ENCODE peak calls at places on chromosomes 7 and 10, in six cellular contexts. B, J, G, V, L and A are unnamed samples.
A peak's percentile ranks its signal among the peaks of the same experiment; 100 is the strongest.

GRCh38 chr7:47336178-47337020 is 245.5 kb downstream of the TNS3 start:
- DNase-seq in B (no peak), J (no peak), G (no peak), V (no peak), L (no peak), A (no peak)

GRCh38 chr7:90825779-90826178 is 229.7 kb downstream of the CDK14 start:
- DNase-seq in B (no peak), J (no peak), G (no peak), V (no peak), L (no peak), A (no peak)

GRCh38 chr7:80135306-80136104 is 874 bp downstream of the GNAI1 start:
- DNase-seq in B (no peak), J (peak; percentile 10), G (no peak), V (no peak), L (no peak), A (no peak)

GRCh38 chr10:70722820-70723424 is 50.6 kb downstream of the ADAMTS14 start:
- DNase-seq in B (peak; percentile 50), J (no peak), G (no peak), V (no peak), L (no peak), A (no peak)

GRCh38 chr7:144834516-144835165 is 1.2 kb downstream of the TPK1 start:
- DNase-seq in B (peak; percentile 88), J (no peak), G (no peak), V (no peak), L (peak; percentile 23), A (peak; percentile 49)

GRCh38 chr7:124566576-124566975 is 199.0 kb downstream of the GPR37 start:
- DNase-seq in B (no peak), J (peak; percentile 1), G (no peak), V (no peak), L (no peak), A (no peak)

GRCh38 chr7:5635461-5636445 is 145.7 kb downstream of the RNF216 start:
- DNase-seq in B (no peak), J (no peak), G (peak; percentile 26), V (peak; percentile 57), L (no peak), A (no peak)

GRCh38 chr7:44969701-44970494 is 8.9 kb downstream of the MYO1G start:
- DNase-seq in B (peak; percentile 25), J (no peak), G (no peak), V (no peak), L (no peak), A (no peak)

GRCh38 chr10:101258179-101258885 is 29.1 kb upstream of the LBX1 start:
- DNase-seq in B (peak; percentile 77), J (no peak), G (no peak), V (no peak), L (no peak), A (peak; percentile 43)

GRCh38 chr7:94145602-94146001 is 141.4 kb upstream of the BET1 start:
- DNase-seq in B (no peak), J (no peak), G (no peak), V (no peak), L (no peak), A (no peak)

GRCh38 chr7:155969192-155969929 is 157.1 kb upstream of the SHH start:
- DNase-seq in B (no peak), J (no peak), G (no peak), V (no peak), L (no peak), A (no peak)

GRCh38 chr7:4799508-4800268 is 24.3 kb downstream of the AP5Z1 start:
- DNase-seq in B (no peak), J (no peak), G (no peak), V (no peak), L (no peak), A (peak; percentile 82)

GRCh38 chr10:104925232-104925851 is 284.3 kb downstream of the SORCS3 start:
- DNase-seq in B (peak; percentile 56), J (peak; percentile 7), G (no peak), V (peak; percentile 25), L (no peak), A (peak; percentile 12)

GRCh38 chr7:6725003-6725402 is 18.3 kb upstream of the ZNF12 start:
- DNase-seq in B (peak; percentile 84), J (no peak), G (no peak), V (no peak), L (peak; percentile 83), A (no peak)

GRCh38 chr7:157544226-157544625 is 207.4 kb downstream of the DNAJB6 start:
- DNase-seq in B (no peak), J (no peak), G (no peak), V (no peak), L (no peak), A (no peak)

GRCh38 chr7:121853307-121853706 is 19.7 kb upstream of the PTPRZ1 start:
- DNase-seq in B (no peak), J (no peak), G (no peak), V (no peak), L (no peak), A (no peak)

GRCh38 chr10:88095291-88095721 is 231.9 kb downstream of the PTEN start:
- DNase-seq in B (no peak), J (no peak), G (no peak), V (no peak), L (no peak), A (no peak)

GRCh38 chr10:86755740-86756510 is 494 bp upstream of the BMPR1A start:
- DNase-seq in B (peak; percentile 94), J (peak; percentile 81), G (no peak), V (peak; percentile 83), L (no peak), A (peak; percentile 88)

GRCh38 chr10:86757110-86757790 is 831 bp downstream of the BMPR1A start:
- DNase-seq in B (peak; percentile 58), J (peak; percentile 59), G (no peak), V (peak; percentile 62), L (no peak), A (peak; percentile 13)

GRCh38 chr10:86755454-86755739 is 1.0 kb upstream of the BMPR1A start:
- DNase-seq in B (no peak), J (no peak), G (no peak), V (no peak), L (no peak), A (no peak)

GRCh38 chr10:86758231-86759072 is 2.0 kb downstream of the BMPR1A start:
- DNase-seq in B (peak; percentile 31), J (no peak), G (no peak), V (peak; percentile 28), L (no peak), A (no peak)

GRCh38 chr10:86756511-86757109 is at the start of gene BMPR1A:
- DNase-seq in B (no peak), J (no peak), G (no peak), V (no peak), L (no peak), A (peak; percentile 32)
- TF ChIP-seq MYC in B (no peak), J (no peak), G (no peak), V (no peak), L (no peak), A (no peak)

GRCh38 chr10:51672039-51672535 is 27.3 kb downstream of the CSTF2T start:
- DNase-seq in B (no peak), J (no peak), G (no peak), V (no peak), L (no peak), A (no peak)
- TF ChIP-seq MYC in B (no peak), J (no peak), G (no peak), V (no peak), L (no peak), A (no peak)

GRCh38 chr7:97770845-97771244 is 39.0 kb downstream of the TAC1 start:
- DNase-seq in B (no peak), J (no peak), G (no peak), V (no peak), L (no peak), A (peak; percentile 14)

GRCh38 chr7:97771576-97771975 is 39.7 kb downstream of the TAC1 start:
- DNase-seq in B (no peak), J (no peak), G (no peak), V (no peak), L (no peak), A (no peak)

GRCh38 chr7:97772034-97772891 is 40.4 kb downstream of the TAC1 start:
- DNase-seq in B (no peak), J (no peak), G (no peak), V (no peak), L (no peak), A (no peak)
- TF ChIP-seq MYC in B (no peak), J (no peak), G (no peak), V (no peak), L (no peak), A (no peak)

GRCh38 chr10:43137701-43137970 is 609 bp upstream of the CSGALNACT2 start:
- DNase-seq in B (peak; percentile 51), J (peak; percentile 31), G (peak; percentile 45), V (peak; percentile 18), L (no peak), A (peak; percentile 63)

GRCh38 chr10:43137971-43138756 is at the start of gene CSGALNACT2:
- DNase-seq in B (peak; percentile 90), J (peak; percentile 73), G (peak; percentile 76), V (peak; percentile 59), L (no peak), A (peak; percentile 92)

GRCh38 chr10:43141421-43141820 is 3.2 kb downstream of the CSGALNACT2 start:
- DNase-seq in B (no peak), J (no peak), G (no peak), V (no peak), L (no peak), A (no peak)

GRCh38 chr10:43138757-43139241 is 554 bp downstream of the CSGALNACT2 start:
- DNase-seq in B (peak; percentile 62), J (peak; percentile 38), G (peak; percentile 58), V (no peak), L (no peak), A (peak; percentile 41)

GRCh38 chr10:43140414-43140813 is 2.2 kb downstream of the CSGALNACT2 start:
- DNase-seq in B (peak; percentile 83), J (peak; percentile 45), G (peak; percentile 88), V (peak; percentile 79), L (no peak), A (no peak)
- TF ChIP-seq MYC in B (peak; percentile 31), J (no peak), G (no peak), V (no peak), L (no peak), A (no peak)

GRCh38 chr10:8144496-8144895 is 90.0 kb downstream of the GATA3 start:
- DNase-seq in B (no peak), J (no peak), G (no peak), V (no peak), L (no peak), A (no peak)

GRCh38 chr10:8149991-8150390 is 95.5 kb downstream of the GATA3 start:
- DNase-seq in B (no peak), J (no peak), G (no peak), V (no peak), L (no peak), A (no peak)

GRCh38 chr10:8146650-8147049 is 92.2 kb downstream of the GATA3 start:
- DNase-seq in B (no peak), J (no peak), G (no peak), V (no peak), L (no peak), A (no peak)

GRCh38 chr10:8151086-8151485 is 96.6 kb downstream of the GATA3 start:
- DNase-seq in B (no peak), J (no peak), G (no peak), V (no peak), L (no peak), A (no peak)

DNA sequence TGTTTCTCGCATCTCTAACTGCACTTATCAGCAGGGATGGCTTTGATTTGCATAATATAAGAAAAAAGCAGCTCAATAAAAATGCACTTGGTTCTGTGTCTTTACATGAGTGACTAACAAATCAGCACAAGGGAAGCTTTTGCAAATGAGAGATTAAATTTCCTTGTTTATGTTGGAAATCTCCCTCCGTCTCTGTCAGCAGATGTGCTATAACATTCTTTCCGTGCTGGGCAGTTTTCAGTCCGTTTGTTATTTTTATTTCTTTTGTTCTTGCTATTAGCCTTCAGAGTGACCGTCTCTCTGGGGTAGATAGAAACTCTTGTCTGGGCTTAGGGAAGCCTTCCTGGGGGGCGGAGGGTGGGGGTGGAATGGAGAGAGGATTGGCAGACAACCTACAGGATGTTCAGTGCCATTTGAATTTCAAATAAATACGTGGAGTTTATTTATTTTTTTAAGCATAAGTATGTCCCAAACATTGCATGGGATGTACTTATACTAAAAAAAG is 96.0 kb downstream of the GATA3 start:
- DNase-seq in B (no peak), J (no peak), G (peak; percentile 76), V (no peak), L (no peak), A (no peak)
- TF ChIP-seq MYC in B (no peak), J (no peak), G (no peak), V (no peak), L (no peak), A (no peak)